ENCODE peak calls at places on chromosome 14, in five cellular contexts. T is GM23248, B is pancreas, U is fibroblast of lung, K is tibial nerve. Q is an unnamed sample.

GRCh38 chr14:84592770-84593169 is 937.2 kb upstream of the FLRT2 start:
- DNase-seq in T (no peak), B (no peak), U (no peak), K (no peak), Q (no peak)

GRCh38 chr14:50808053-50808452 is 22.9 kb downstream of the NIN start:
- DNase-seq in T (no peak), B (no peak), U (no peak), K (no peak), Q (no peak)

GRCh38 chr14:28142400-28143015 is 624.1 kb upstream of the FOXG1 start:
- DNase-seq in T (no peak), B (no peak), U (peak; percentile 1), K (no peak), Q (no peak)

GRCh38 chr14:34937442-34937841 is 45.4 kb upstream of the SRP54 start:
- DNase-seq in T (no peak), B (no peak), U (no peak), K (no peak), Q (no peak)

GRCh38 chr14:89617471-89618291 is 200.6 kb upstream of the FOXN3 start:
- DNase-seq in T (peak; percentile 76), B (peak; percentile 15), U (peak; percentile 66), K (peak; percentile 16), Q (no peak)

GRCh38 chr14:20455355-20456300 is 602 bp downstream of the APEX1 start:
- DNase-seq in T (peak; percentile 93), B (no peak), U (peak; percentile 89), K (no peak), Q (peak; percentile 11)

GRCh38 chr14:65910108-65910507 is 497.6 kb downstream of the FUT8 start:
- DNase-seq in T (peak; percentile 84), B (no peak), U (peak; percentile 0), K (no peak), Q (no peak)

GRCh38 chr14:85583311-85583710 is 53.4 kb downstream of the FLRT2 start:
- DNase-seq in T (no peak), B (no peak), U (no peak), K (no peak), Q (no peak)

GRCh38 chr14:22556021-22556989 is 32.7 kb downstream of the DAD1 start:
- DNase-seq in T (peak; percentile 61), B (no peak), U (peak; percentile 65), K (no peak), Q (peak; percentile 89)

GRCh38 chr14:89807151-89807550 is 147.4 kb downstream of the EFCAB11 start:
- DNase-seq in T (no peak), B (no peak), U (peak; percentile 19), K (no peak), Q (no peak)

GRCh38 chr14:93104961-93105360 is 10.8 kb downstream of the ITPK1 start:
- DNase-seq in T (no peak), B (no peak), U (no peak), K (no peak), Q (no peak)

GRCh38 chr14:64928239-64929002 is 14.1 kb downstream of the GPX2 start:
- DNase-seq in T (no peak), B (no peak), U (no peak), K (no peak), Q (no peak)

GRCh38 chr14:21034707-21035106 is at the start of gene RNASE13:
- DNase-seq in T (no peak), B (no peak), U (no peak), K (no peak), Q (no peak)

GRCh38 chr14:33175951-33176350 is 237.3 kb downstream of the NPAS3 start:
- DNase-seq in T (no peak), B (no peak), U (no peak), K (no peak), Q (no peak)

GRCh38 chr14:61965030-61965745 is 203.0 kb downstream of the SNAPC1 start:
- DNase-seq in T (peak; percentile 89), B (no peak), U (peak; percentile 96), K (no peak), Q (no peak)

GRCh38 chr14:38578278-38578681 is 322.4 kb upstream of the CLEC14A start:
- DNase-seq in T (peak; percentile 73), B (no peak), U (peak; percentile 7), K (no peak), Q (no peak)

GRCh38 chr14:36662543-36663403 is 1.1 kb downstream of the PAX9 start:
- DNase-seq in T (peak; percentile 68), B (peak; percentile 25), U (no peak), K (no peak), Q (no peak)

GRCh38 chr14:35261774-35262173 is 30.4 kb upstream of the PSMA6 start:
- DNase-seq in T (peak; percentile 15), B (no peak), U (peak; percentile 31), K (no peak), Q (no peak)

GRCh38 chr14:21096889-21097615 is 1.4 kb downstream of the ZNF219 start:
- DNase-seq in T (no peak), B (no peak), U (no peak), K (no peak), Q (no peak)

GRCh38 chr14:23577710-23578392 is 739 bp downstream of the JPH4 start:
- DNase-seq in T (no peak), B (no peak), U (no peak), K (no peak), Q (no peak)

DNA sequence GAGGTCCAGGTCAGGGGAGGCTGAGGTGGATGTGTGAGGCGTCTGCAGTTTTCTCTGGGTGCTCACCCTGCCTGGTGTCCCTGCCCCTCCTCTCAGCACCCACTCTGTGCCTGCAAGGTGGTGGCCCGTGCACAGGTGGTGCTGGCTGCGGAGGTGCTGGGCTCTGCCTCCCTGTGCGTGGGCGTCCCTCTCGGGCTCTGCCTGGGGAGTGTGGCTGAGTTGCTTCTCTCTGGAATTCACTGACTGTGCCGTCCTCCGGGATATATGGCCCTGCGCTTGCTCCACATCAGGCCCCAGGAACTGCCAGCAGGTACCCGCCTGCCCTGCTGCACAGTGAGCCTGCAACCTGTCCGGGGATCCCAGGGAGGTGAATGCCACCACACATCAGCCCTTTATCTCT is 379.1 kb downstream of the TMEM121 start:
- DNase-seq in T (no peak), B (no peak), U (no peak), K (no peak), Q (no peak)
- H3K9me3 ChIP-seq in T (no peaks in the 10 kb centered on the region), B (no peaks in the 10 kb centered on the region), U (no peaks in the 10 kb centered on the region), K (no peaks in the 10 kb centered on the region), Q (no peaks in the 10 kb centered on the region)

GRCh38 chr14:105860615-105861580 is 334.5 kb downstream of the TMEM121 start:
- DNase-seq in T (no peak), B (peak; percentile 5), U (no peak), K (peak; percentile 1), Q (peak; percentile 2)
- H3K9me3 ChIP-seq in T (no peaks in the 10 kb centered on the region), B (no peaks in the 10 kb centered on the region), U (no peaks in the 10 kb centered on the region), K (no peaks in the 10 kb centered on the region), Q (no peaks in the 10 kb centered on the region)

DNA sequence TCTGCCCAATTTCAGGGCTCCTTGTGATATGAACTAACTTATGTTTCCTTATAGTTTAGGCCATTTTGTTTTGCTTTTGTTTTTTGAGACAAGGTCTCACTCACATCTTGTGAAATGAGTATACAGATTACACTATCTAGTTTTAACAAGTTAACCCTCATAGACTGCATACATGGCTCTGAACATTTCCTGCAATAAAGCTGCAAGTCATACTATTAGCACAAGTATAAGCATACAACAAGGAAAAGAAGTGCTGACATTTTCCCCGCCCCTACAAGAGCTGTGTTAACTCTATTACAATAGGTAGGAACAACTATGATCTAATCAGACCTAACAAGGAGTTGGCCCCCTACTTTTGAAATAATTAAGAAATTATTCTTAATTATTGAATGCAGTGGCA is 35.9 kb downstream of the CCDC177 start:
- DNase-seq in T (no peak), B (no peak), U (no peak), K (no peak), Q (no peak)
- H3K9me3 ChIP-seq in T (no peaks in the 10 kb centered on the region), B (no peaks in the 10 kb centered on the region), U (no peaks in the 10 kb centered on the region), K (no peaks in the 10 kb centered on the region), Q (no peaks in the 10 kb centered on the region)

DNA sequence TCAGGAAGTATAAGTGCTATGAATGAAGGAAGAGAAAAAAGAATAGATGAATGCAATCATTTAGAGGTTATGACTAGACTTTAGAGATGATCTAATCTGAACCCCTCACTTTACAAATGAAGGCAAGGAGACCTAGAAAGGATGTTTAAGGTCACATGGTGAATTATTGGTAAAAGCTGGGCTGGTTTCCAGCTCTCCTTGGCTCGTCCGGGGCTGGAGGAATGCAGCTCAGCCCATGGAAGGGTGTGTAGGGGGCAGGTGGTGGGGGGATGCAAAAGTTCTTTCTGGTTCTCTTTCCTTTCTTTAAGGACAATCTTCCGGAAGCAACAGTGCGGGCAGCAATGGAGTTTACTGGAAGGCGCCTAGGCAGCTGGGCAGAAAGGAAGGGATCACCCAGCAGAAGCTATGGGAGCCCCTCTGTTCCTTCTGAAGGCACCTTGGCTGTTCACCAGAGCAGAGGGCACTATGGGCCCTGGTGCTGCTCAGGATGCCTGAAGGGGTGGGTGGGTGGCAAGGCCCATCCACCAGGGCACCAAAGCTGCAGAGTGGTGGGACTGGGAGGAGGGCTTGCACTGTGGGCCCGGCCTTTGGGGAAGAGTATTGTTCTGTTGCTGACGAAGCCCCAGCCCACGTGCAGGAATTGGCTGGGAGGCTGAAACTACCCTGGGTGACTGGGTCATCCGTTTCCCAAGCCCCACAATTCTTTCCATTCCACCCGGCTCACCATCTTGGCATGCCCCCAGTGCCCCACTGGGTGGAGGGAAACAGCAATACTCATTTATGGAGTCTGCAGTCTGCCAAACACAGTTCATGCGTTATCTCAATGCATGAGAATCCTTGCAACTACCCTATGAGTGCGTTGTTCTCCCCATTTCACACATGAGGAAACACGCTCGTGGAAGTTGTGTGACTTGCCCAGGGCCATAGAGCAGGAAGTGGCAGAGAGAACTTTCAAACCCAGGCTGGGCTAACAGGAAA is 78.2 kb downstream of the IRF2BPL start:
- DNase-seq in T (peak; percentile 80), B (no peak), U (peak; percentile 47), K (no peak), Q (no peak)
- H3K9me3 ChIP-seq in T (no peaks in the 10 kb centered on the region), B (no peaks in the 10 kb centered on the region), U (no peaks in the 10 kb centered on the region), K (no peaks in the 10 kb centered on the region), Q (no peaks in the 10 kb centered on the region)

GRCh38 chr14:101320386-101320785 is 240.9 kb upstream of the DIO3 start:
- DNase-seq in T (no peak), B (no peak), U (no peak), K (no peak), Q (no peak)

GRCh38 chr14:101318271-101318670 is 243.0 kb upstream of the DIO3 start:
- DNase-seq in T (no peak), B (no peak), U (no peak), K (no peak), Q (no peak)

GRCh38 chr14:101313268-101313667 is 248.0 kb upstream of the DIO3 start:
- DNase-seq in T (no peak), B (no peak), U (no peak), K (no peak), Q (no peak)

DNA sequence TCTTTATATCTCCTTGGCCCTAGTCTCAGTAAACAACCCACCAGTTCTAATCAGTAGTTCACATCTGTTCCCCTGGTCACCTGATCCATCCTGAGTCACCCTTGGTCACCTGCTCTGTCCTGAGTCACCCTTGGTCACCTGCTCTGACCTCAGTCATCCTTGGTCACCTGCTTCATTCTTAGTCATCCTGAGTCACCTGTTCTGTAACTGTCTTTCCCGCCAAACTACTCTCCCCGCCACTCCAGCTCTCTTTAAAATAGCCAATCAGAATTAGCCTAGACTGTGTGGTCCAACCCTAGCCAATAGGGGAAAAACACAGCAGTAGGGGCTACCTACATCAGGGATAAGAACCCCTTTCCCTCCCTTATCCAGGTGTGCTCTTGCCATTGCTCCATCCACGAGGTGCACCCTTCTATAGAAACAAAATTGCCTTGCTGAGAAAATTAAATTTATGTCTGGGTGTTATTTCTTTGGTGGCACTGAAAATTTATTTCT is 245.4 kb upstream of the DIO3 start:
- DNase-seq in T (no peak), B (no peak), U (no peak), K (no peak), Q (no peak)
- H3K9me3 ChIP-seq in T (no peaks in the 10 kb centered on the region), B (no peaks in the 10 kb centered on the region), U (no peaks in the 10 kb centered on the region), K (no peaks in the 10 kb centered on the region), Q (peaks cover 3% of the 10 kb centered on the region)